ENCODE peak calls at places on chromosomes 2 and 18, in ten cellular contexts. N is endothelial cell, R is AG09309, U is B cell, T is AG04450, V is Calu3, O is mucosa of descending colon, K is GM10248, E is heart left ventricle, Y is upper lobe of right lung. F is an unnamed sample.

GRCh38 chr2:45345331-45346305 is 265.4 kb downstream of the SRBD1 start:
- DNase-seq in O (no peak), R (no peak), E (no peak), N (no peak), T (no peak), K (no peak), Y (no peak), U (no peak), V (no peak), F (no peak)

GRCh38 chr18:26159353-26159752 is 25.7 kb downstream of the PSMA8 start:
- DNase-seq in Y (no peak), V (no peak), N (no peak), U (no peak), R (no peak), K (peak), T (no peak), O (no peak), E (no peak), F (no peak)

GRCh38 chr2:217710218-217710565 is 292.6 kb downstream of the TNS1 start:
- DNase-seq in E (no peak), O (no peak), K (no peak), V (no peak), T (peak), U (no peak), N (no peak), Y (no peak), R (peak), F (no peak)

GRCh38 chr2:157725856-157726255 is 97.2 kb upstream of the ACVR1C start:
- DNase-seq in V (no peak), T (peak), Y (no peak), K (no peak), O (no peak), N (no peak), R (no peak), U (no peak), E (no peak), F (no peak)

GRCh38 chr2:10413488-10413887 is 34.6 kb downstream of the ODC1 start:
- DNase-seq in O (peak), V (no peak), R (no peak), T (no peak), Y (no peak), E (no peak), U (no peak), K (no peak), N (no peak), F (no peak)

GRCh38 chr2:88416016-88416663 is 36.4 kb downstream of the FOXI3 start:
- DNase-seq in Y (no peak), R (no peak), O (no peak), V (no peak), U (no peak), T (no peak), E (no peak), K (no peak), N (no peak), F (no peak)

GRCh38 chr2:109382946-109383345 is 230.8 kb downstream of the SEPTIN10 start:
- DNase-seq in R (peak), E (peak), N (no peak), K (no peak), U (peak), V (no peak), O (no peak), T (no peak), Y (peak), F (no peak)

GRCh38 chr2:102449370-102449974 is 23.6 kb upstream of the SLC9A4 start:
- DNase-seq in U (no peak), O (no peak), Y (no peak), R (peak), V (peak), K (peak), E (peak), N (peak), T (no peak), F (peak)

GRCh38 chr2:236568068-236568921 is 1.3 kb upstream of the ACKR3 start:
- DNase-seq in Y (peak), T (no peak), R (no peak), E (peak), N (peak), U (peak), K (peak), V (peak), O (no peak), F (peak)

GRCh38 chr2:70101174-70101573 is 13.9 kb downstream of the PCBP1 start:
- DNase-seq in N (no peak), K (no peak), E (no peak), U (no peak), V (no peak), O (no peak), R (no peak), Y (no peak), T (no peak), F (no peak)

GRCh38 chr2:237154050-237154638 is 68.5 kb downstream of the COPS8 start:
- DNase-seq in N (peak), R (no peak), T (peak), K (peak), V (peak), E (no peak), U (peak), Y (no peak), O (no peak), F (peak)

GRCh38 chr2:239042046-239042445 is 194.2 kb downstream of the TWIST2 start:
- DNase-seq in Y (no peak), N (no peak), R (no peak), V (no peak), K (no peak), O (no peak), U (no peak), T (no peak), E (no peak), F (no peak)

GRCh38 chr2:66456183-66457041 is 21.5 kb downstream of the MEIS1 start:
- DNase-seq in N (no peak), U (no peak), T (no peak), E (no peak), R (no peak), O (no peak), V (no peak), K (no peak), Y (no peak), F (no peak)

GRCh38 chr18:48934708-48935432 is 15.9 kb downstream of the SMAD7 start:
- DNase-seq in O (peak), T (no peak), Y (peak), E (peak), U (no peak), N (no peak), V (no peak), K (peak), R (no peak), F (peak)

GRCh38 chr2:25690058-25690457 is 16.7 kb upstream of the DTNB start:
- DNase-seq in O (no peak), E (no peak), R (no peak), Y (no peak), K (no peak), V (peak), T (no peak), U (no peak), N (no peak), F (no peak)

GRCh38 chr2:234482807-234483206 is 14.1 kb downstream of the ARL4C start:
- DNase-seq in E (no peak), N (no peak), K (no peak), U (no peak), R (no peak), Y (no peak), O (no peak), V (no peak), T (no peak), F (no peak)

GRCh38 chr2:216133392-216133791 is 24.2 kb downstream of the XRCC5 start:
- DNase-seq in R (no peak), V (no peak), K (no peak), T (no peak), E (no peak), Y (no peak), U (no peak), O (no peak), N (no peak), F (no peak)

GRCh38 chr2:219405958-219406860 is 12.0 kb upstream of the DES start:
- DNase-seq in U (peak), E (no peak), V (no peak), K (no peak), T (no peak), R (no peak), Y (no peak), O (no peak), N (no peak), F (no peak)
- TF ChIP-seq CTCF in U (no peak), E (no peak), V (no peak), K (no peak), T (no peak), R (no peak), Y (no peak), O (no peak), N (no peak), F (no peak)

GRCh38 chr18:21242141-21243040 is at the start of gene GREB1L:
- DNase-seq in E (peak), R (no peak), V (peak), N (peak), O (no peak), K (peak), T (no peak), Y (peak), U (no peak), F (peak)
- TF ChIP-seq CTCF in E (no peak), R (no peak), V (no peak), N (peak), O (no peak), K (no peak), T (no peak), Y (peak), U (no peak), F (no peak)

GRCh38 chr2:8588831-8589191 is 93.0 kb upstream of the ID2 start:
- DNase-seq in V (no peak), U (no peak), N (no peak), K (no peak), E (no peak), O (no peak), T (no peak), Y (peak), R (no peak), F (no peak)
- TF ChIP-seq CTCF in V (no peak), U (no peak), N (no peak), K (no peak), E (no peak), O (no peak), T (no peak), Y (no peak), R (no peak), F (no peak)

GRCh38 chr2:37617119-37617892 is 54.1 kb downstream of the CDC42EP3 start:
- DNase-seq in R (no peak), K (no peak), V (no peak), Y (no peak), E (no peak), O (no peak), U (peak), T (no peak), N (no peak), F (no peak)
- TF ChIP-seq CTCF in R (no peak), K (no peak), V (no peak), Y (no peak), E (no peak), O (no peak), U (no peak), T (no peak), N (no peak), F (no peak)

DNA sequence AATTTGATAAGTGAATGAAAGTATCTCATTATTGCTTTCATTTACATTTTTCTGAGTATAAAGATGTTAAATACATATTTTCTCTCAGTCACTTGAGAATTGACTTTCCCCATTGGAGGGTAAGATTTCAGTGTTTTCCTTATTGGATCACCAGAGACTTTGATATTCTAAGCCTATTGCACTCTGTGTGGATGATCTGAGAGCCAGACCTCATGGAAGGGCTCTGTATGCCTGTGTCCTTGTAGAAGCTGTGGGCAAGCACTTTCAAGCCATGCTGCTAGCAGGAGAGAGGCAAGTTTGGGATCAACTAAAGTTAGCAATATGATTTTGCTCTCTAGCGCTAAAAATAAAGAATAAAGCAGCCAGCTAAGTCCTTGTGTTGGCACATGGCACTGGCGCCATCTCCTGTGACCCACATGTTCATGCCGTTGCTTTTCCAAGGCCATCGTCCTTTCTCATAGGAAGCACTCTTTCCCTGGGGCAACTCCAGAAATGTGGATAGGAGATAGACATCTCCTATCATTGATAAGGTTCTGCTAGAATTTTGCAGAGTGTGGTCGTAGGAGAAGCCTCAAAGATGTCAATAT is 72.6 kb downstream of the AOX1 start:
- DNase-seq in V (no peak), N (no peak), O (no peak), U (no peak), T (no peak), K (no peak), R (no peak), Y (no peak), E (no peak), F (no peak)
- TF ChIP-seq CTCF in V (no peak), N (no peak), O (no peak), U (no peak), T (no peak), K (no peak), R (no peak), Y (no peak), E (no peak), F (peak)

F was measured in GM13977.